ENCODE peak calls at places on chromosomes 4 and X, in eight cellular contexts. One of them, this sample, is unnamed.

GRCh38 chr4:180664766-180665368 is 1578.3 kb upstream of the TENM3 start:
- DNase-seq in choroid plexus epithelial cell: peak
- DNase-seq in NCI-H345: peak
- DNase-seq in activated CD4-positive, alpha-beta T cell treated with anti-CD3 and anti-CD28 coated beads for 48 hours: peak
- DNase-seq in PC-3: peak
- DNase-seq in stimulated activated CD4-positive, alpha-beta T cell treated with anti-CD3 and anti-CD28 coated beads, Interleukin-15, amount 100 ng/mL, for 1 hour: no peak
- DNase-seq in neural crest cell: peak
- DNase-seq in amniotic stem cell: peak
- DNase-seq in this sample: peak

GRCh38 chr4:167117273-167117672 is 117.0 kb downstream of the SPOCK3 start:
- DNase-seq in choroid plexus epithelial cell: no peak
- DNase-seq in NCI-H345: no peak
- DNase-seq in activated CD4-positive, alpha-beta T cell treated with anti-CD3 and anti-CD28 coated beads for 48 hours: no peak
- DNase-seq in PC-3: no peak
- DNase-seq in stimulated activated CD4-positive, alpha-beta T cell treated with anti-CD3 and anti-CD28 coated beads, Interleukin-15, amount 100 ng/mL, for 1 hour: no peak
- DNase-seq in neural crest cell: no peak
- DNase-seq in amniotic stem cell: no peak
- DNase-seq in this sample: no peak

GRCh38 chr4:26809811-26810210 is 50.8 kb upstream of the STIM2 start:
- DNase-seq in choroid plexus epithelial cell: no peak
- DNase-seq in NCI-H345: no peak
- DNase-seq in activated CD4-positive, alpha-beta T cell treated with anti-CD3 and anti-CD28 coated beads for 48 hours: no peak
- DNase-seq in PC-3: no peak
- DNase-seq in stimulated activated CD4-positive, alpha-beta T cell treated with anti-CD3 and anti-CD28 coated beads, Interleukin-15, amount 100 ng/mL, for 1 hour: no peak
- DNase-seq in neural crest cell: no peak
- DNase-seq in amniotic stem cell: no peak
- DNase-seq in this sample: no peak

GRCh38 chrX:40154229-40154852 is 56.6 kb upstream of the BCOR start:
- DNase-seq in choroid plexus epithelial cell: peak
- DNase-seq in NCI-H345: peak
- DNase-seq in activated CD4-positive, alpha-beta T cell treated with anti-CD3 and anti-CD28 coated beads for 48 hours: no peak
- DNase-seq in PC-3: peak
- DNase-seq in stimulated activated CD4-positive, alpha-beta T cell treated with anti-CD3 and anti-CD28 coated beads, Interleukin-15, amount 100 ng/mL, for 1 hour: no peak
- DNase-seq in neural crest cell: peak
- DNase-seq in amniotic stem cell: no peak
- DNase-seq in this sample: peak

GRCh38 chrX:71637848-71638247 is 19.5 kb upstream of the CXCR3 start:
- DNase-seq in choroid plexus epithelial cell: peak
- DNase-seq in NCI-H345: no peak
- DNase-seq in activated CD4-positive, alpha-beta T cell treated with anti-CD3 and anti-CD28 coated beads for 48 hours: no peak
- DNase-seq in PC-3: peak
- DNase-seq in stimulated activated CD4-positive, alpha-beta T cell treated with anti-CD3 and anti-CD28 coated beads, Interleukin-15, amount 100 ng/mL, for 1 hour: no peak
- DNase-seq in neural crest cell: no peak
- DNase-seq in amniotic stem cell: peak
- DNase-seq in this sample: peak

GRCh38 chrX:36431819-36432218 is 512.3 kb downstream of the CFAP47 start:
- DNase-seq in choroid plexus epithelial cell: peak
- DNase-seq in NCI-H345: no peak
- DNase-seq in activated CD4-positive, alpha-beta T cell treated with anti-CD3 and anti-CD28 coated beads for 48 hours: no peak
- DNase-seq in PC-3: peak
- DNase-seq in stimulated activated CD4-positive, alpha-beta T cell treated with anti-CD3 and anti-CD28 coated beads, Interleukin-15, amount 100 ng/mL, for 1 hour: no peak
- DNase-seq in neural crest cell: no peak
- DNase-seq in amniotic stem cell: peak
- DNase-seq in this sample: peak

GRCh38 chr4:138775890-138776289 is 239.7 kb upstream of the NOCT start:
- DNase-seq in choroid plexus epithelial cell: peak
- DNase-seq in NCI-H345: no peak
- DNase-seq in activated CD4-positive, alpha-beta T cell treated with anti-CD3 and anti-CD28 coated beads for 48 hours: no peak
- DNase-seq in PC-3: no peak
- DNase-seq in stimulated activated CD4-positive, alpha-beta T cell treated with anti-CD3 and anti-CD28 coated beads, Interleukin-15, amount 100 ng/mL, for 1 hour: no peak
- DNase-seq in neural crest cell: no peak
- DNase-seq in amniotic stem cell: no peak
- DNase-seq in this sample: peak

GRCh38 chr4:137934921-137935320 is 307.2 kb downstream of the SLC7A11 start:
- DNase-seq in choroid plexus epithelial cell: no peak
- DNase-seq in NCI-H345: no peak
- DNase-seq in activated CD4-positive, alpha-beta T cell treated with anti-CD3 and anti-CD28 coated beads for 48 hours: no peak
- DNase-seq in PC-3: no peak
- DNase-seq in stimulated activated CD4-positive, alpha-beta T cell treated with anti-CD3 and anti-CD28 coated beads, Interleukin-15, amount 100 ng/mL, for 1 hour: no peak
- DNase-seq in neural crest cell: no peak
- DNase-seq in amniotic stem cell: no peak
- DNase-seq in this sample: no peak

GRCh38 chr4:36013206-36013605 is 231.1 kb downstream of the ARAP2 start:
- DNase-seq in choroid plexus epithelial cell: no peak
- DNase-seq in NCI-H345: no peak
- DNase-seq in activated CD4-positive, alpha-beta T cell treated with anti-CD3 and anti-CD28 coated beads for 48 hours: no peak
- DNase-seq in PC-3: no peak
- DNase-seq in stimulated activated CD4-positive, alpha-beta T cell treated with anti-CD3 and anti-CD28 coated beads, Interleukin-15, amount 100 ng/mL, for 1 hour: no peak
- DNase-seq in neural crest cell: no peak
- DNase-seq in amniotic stem cell: no peak
- DNase-seq in this sample: no peak

GRCh38 chr4:9924750-9925149 is 96.5 kb downstream of the SLC2A9 start:
- DNase-seq in choroid plexus epithelial cell: peak
- DNase-seq in NCI-H345: peak
- DNase-seq in activated CD4-positive, alpha-beta T cell treated with anti-CD3 and anti-CD28 coated beads for 48 hours: no peak
- DNase-seq in PC-3: peak
- DNase-seq in stimulated activated CD4-positive, alpha-beta T cell treated with anti-CD3 and anti-CD28 coated beads, Interleukin-15, amount 100 ng/mL, for 1 hour: no peak
- DNase-seq in neural crest cell: no peak
- DNase-seq in amniotic stem cell: no peak
- DNase-seq in this sample: peak

GRCh38 chr4:152534541-152535231 is 1.2 kb downstream of the FBXW7 start:
- DNase-seq in choroid plexus epithelial cell: peak
- DNase-seq in NCI-H345: peak
- DNase-seq in activated CD4-positive, alpha-beta T cell treated with anti-CD3 and anti-CD28 coated beads for 48 hours: peak
- DNase-seq in PC-3: no peak
- DNase-seq in stimulated activated CD4-positive, alpha-beta T cell treated with anti-CD3 and anti-CD28 coated beads, Interleukin-15, amount 100 ng/mL, for 1 hour: peak
- DNase-seq in neural crest cell: peak
- DNase-seq in amniotic stem cell: no peak
- DNase-seq in this sample: peak

GRCh38 chrX:33735182-33735581 is 396.9 kb downstream of the FAM47A start:
- DNase-seq in choroid plexus epithelial cell: no peak
- DNase-seq in NCI-H345: no peak
- DNase-seq in activated CD4-positive, alpha-beta T cell treated with anti-CD3 and anti-CD28 coated beads for 48 hours: no peak
- DNase-seq in PC-3: no peak
- DNase-seq in stimulated activated CD4-positive, alpha-beta T cell treated with anti-CD3 and anti-CD28 coated beads, Interleukin-15, amount 100 ng/mL, for 1 hour: no peak
- DNase-seq in neural crest cell: no peak
- DNase-seq in amniotic stem cell: no peak
- DNase-seq in this sample: no peak

GRCh38 chr4:183837222-183837621 is 67.9 kb upstream of the STOX2 start:
- DNase-seq in choroid plexus epithelial cell: no peak
- DNase-seq in NCI-H345: no peak
- DNase-seq in activated CD4-positive, alpha-beta T cell treated with anti-CD3 and anti-CD28 coated beads for 48 hours: no peak
- DNase-seq in PC-3: no peak
- DNase-seq in stimulated activated CD4-positive, alpha-beta T cell treated with anti-CD3 and anti-CD28 coated beads, Interleukin-15, amount 100 ng/mL, for 1 hour: no peak
- DNase-seq in neural crest cell: no peak
- DNase-seq in amniotic stem cell: no peak
- DNase-seq in this sample: no peak

GRCh38 chrX:39772057-39772832 is 325.5 kb downstream of the BCOR start:
- DNase-seq in choroid plexus epithelial cell: peak
- DNase-seq in NCI-H345: peak
- DNase-seq in activated CD4-positive, alpha-beta T cell treated with anti-CD3 and anti-CD28 coated beads for 48 hours: peak
- DNase-seq in PC-3: peak
- DNase-seq in stimulated activated CD4-positive, alpha-beta T cell treated with anti-CD3 and anti-CD28 coated beads, Interleukin-15, amount 100 ng/mL, for 1 hour: peak
- DNase-seq in neural crest cell: peak
- DNase-seq in amniotic stem cell: no peak
- DNase-seq in this sample: no peak

GRCh38 chr4:123468479-123469031 is 72.0 kb downstream of the SPRY1 start:
- DNase-seq in choroid plexus epithelial cell: no peak
- DNase-seq in NCI-H345: no peak
- DNase-seq in activated CD4-positive, alpha-beta T cell treated with anti-CD3 and anti-CD28 coated beads for 48 hours: no peak
- DNase-seq in PC-3: peak
- DNase-seq in stimulated activated CD4-positive, alpha-beta T cell treated with anti-CD3 and anti-CD28 coated beads, Interleukin-15, amount 100 ng/mL, for 1 hour: no peak
- DNase-seq in neural crest cell: no peak
- DNase-seq in amniotic stem cell: no peak
- DNase-seq in this sample: no peak

GRCh38 chr4:26151615-26152014 is 169.2 kb upstream of the RBPJ start:
- DNase-seq in choroid plexus epithelial cell: no peak
- DNase-seq in NCI-H345: no peak
- DNase-seq in activated CD4-positive, alpha-beta T cell treated with anti-CD3 and anti-CD28 coated beads for 48 hours: no peak
- DNase-seq in PC-3: peak
- DNase-seq in stimulated activated CD4-positive, alpha-beta T cell treated with anti-CD3 and anti-CD28 coated beads, Interleukin-15, amount 100 ng/mL, for 1 hour: no peak
- DNase-seq in neural crest cell: no peak
- DNase-seq in amniotic stem cell: no peak
- DNase-seq in this sample: no peak

GRCh38 chr4:179698321-179698720 is 2256.1 kb upstream of the AGA start:
- DNase-seq in choroid plexus epithelial cell: no peak
- DNase-seq in NCI-H345: no peak
- DNase-seq in activated CD4-positive, alpha-beta T cell treated with anti-CD3 and anti-CD28 coated beads for 48 hours: no peak
- DNase-seq in PC-3: no peak
- DNase-seq in stimulated activated CD4-positive, alpha-beta T cell treated with anti-CD3 and anti-CD28 coated beads, Interleukin-15, amount 100 ng/mL, for 1 hour: no peak
- DNase-seq in neural crest cell: no peak
- DNase-seq in amniotic stem cell: no peak
- DNase-seq in this sample: no peak

GRCh38 chrX:43940811-43941210 is 32.4 kb downstream of the NDP start:
- DNase-seq in choroid plexus epithelial cell: peak
- DNase-seq in NCI-H345: peak
- DNase-seq in activated CD4-positive, alpha-beta T cell treated with anti-CD3 and anti-CD28 coated beads for 48 hours: no peak
- DNase-seq in PC-3: peak
- DNase-seq in stimulated activated CD4-positive, alpha-beta T cell treated with anti-CD3 and anti-CD28 coated beads, Interleukin-15, amount 100 ng/mL, for 1 hour: no peak
- DNase-seq in neural crest cell: no peak
- DNase-seq in amniotic stem cell: no peak
- DNase-seq in this sample: no peak

GRCh38 chr4:13778367-13778766 is 150.8 kb upstream of the BOD1L1 start:
- DNase-seq in choroid plexus epithelial cell: no peak
- DNase-seq in NCI-H345: no peak
- DNase-seq in activated CD4-positive, alpha-beta T cell treated with anti-CD3 and anti-CD28 coated beads for 48 hours: no peak
- DNase-seq in PC-3: no peak
- DNase-seq in stimulated activated CD4-positive, alpha-beta T cell treated with anti-CD3 and anti-CD28 coated beads, Interleukin-15, amount 100 ng/mL, for 1 hour: no peak
- DNase-seq in neural crest cell: no peak
- DNase-seq in amniotic stem cell: no peak
- DNase-seq in this sample: no peak

GRCh38 chrX:71870337-71871098 is 40.1 kb upstream of the NHSL2 start:
- DNase-seq in choroid plexus epithelial cell: peak
- DNase-seq in NCI-H345: no peak
- DNase-seq in activated CD4-positive, alpha-beta T cell treated with anti-CD3 and anti-CD28 coated beads for 48 hours: peak
- DNase-seq in PC-3: peak
- DNase-seq in stimulated activated CD4-positive, alpha-beta T cell treated with anti-CD3 and anti-CD28 coated beads, Interleukin-15, amount 100 ng/mL, for 1 hour: no peak
- DNase-seq in neural crest cell: peak
- DNase-seq in amniotic stem cell: no peak
- DNase-seq in this sample: peak

GRCh38 chr4:138199568-138200235 is 42.4 kb downstream of the SLC7A11 start:
- DNase-seq in choroid plexus epithelial cell: peak
- DNase-seq in NCI-H345: peak
- DNase-seq in activated CD4-positive, alpha-beta T cell treated with anti-CD3 and anti-CD28 coated beads for 48 hours: no peak
- DNase-seq in PC-3: peak
- DNase-seq in stimulated activated CD4-positive, alpha-beta T cell treated with anti-CD3 and anti-CD28 coated beads, Interleukin-15, amount 100 ng/mL, for 1 hour: no peak
- DNase-seq in neural crest cell: no peak
- DNase-seq in amniotic stem cell: no peak
- DNase-seq in this sample: peak

GRCh38 chr4:163694385-163694784 is 199.9 kb downstream of the TMA16 start:
- DNase-seq in choroid plexus epithelial cell: peak
- DNase-seq in NCI-H345: no peak
- DNase-seq in activated CD4-positive, alpha-beta T cell treated with anti-CD3 and anti-CD28 coated beads for 48 hours: no peak
- DNase-seq in PC-3: peak
- DNase-seq in stimulated activated CD4-positive, alpha-beta T cell treated with anti-CD3 and anti-CD28 coated beads, Interleukin-15, amount 100 ng/mL, for 1 hour: no peak
- DNase-seq in neural crest cell: no peak
- DNase-seq in amniotic stem cell: no peak
- DNase-seq in this sample: peak

GRCh38 chr4:182483685-182484084 is 240.5 kb downstream of the TENM3 start:
- DNase-seq in choroid plexus epithelial cell: no peak
- DNase-seq in NCI-H345: no peak
- DNase-seq in activated CD4-positive, alpha-beta T cell treated with anti-CD3 and anti-CD28 coated beads for 48 hours: no peak
- DNase-seq in PC-3: no peak
- DNase-seq in stimulated activated CD4-positive, alpha-beta T cell treated with anti-CD3 and anti-CD28 coated beads, Interleukin-15, amount 100 ng/mL, for 1 hour: no peak
- DNase-seq in neural crest cell: no peak
- DNase-seq in amniotic stem cell: no peak
- DNase-seq in this sample: no peak